ENCODE peak calls at places on chromosomes 6 and 20, in six cellular contexts. One of them, this sample, is unnamed.

GRCh38 chr6:13814176-13814937 is at the start of gene MCUR1:
- DNase-seq in effector memory CD4-positive, alpha-beta T cell: peak
- DNase-seq in D341Med: peak
- DNase-seq in astrocyte of the cerebellum: peak
- DNase-seq in SJSA1: peak
- DNase-seq in activated effector memory CD4-positive, alpha-beta T cell treated with anti-CD3 and anti-CD28 coated beads, Interleukin-2, amount 50 U/mL, for 16 hours: peak
- DNase-seq in this sample: peak

GRCh38 chr6:41811095-41811494 is 23.6 kb downstream of the TOMM6 start:
- DNase-seq in effector memory CD4-positive, alpha-beta T cell: no peak
- DNase-seq in D341Med: no peak
- DNase-seq in astrocyte of the cerebellum: no peak
- DNase-seq in SJSA1: no peak
- DNase-seq in activated effector memory CD4-positive, alpha-beta T cell treated with anti-CD3 and anti-CD28 coated beads, Interleukin-2, amount 50 U/mL, for 16 hours: no peak
- DNase-seq in this sample: no peak

GRCh38 chr6:109453594-109454482 is 1.7 kb downstream of the MICAL1 start:
- DNase-seq in effector memory CD4-positive, alpha-beta T cell: no peak
- DNase-seq in D341Med: peak
- DNase-seq in astrocyte of the cerebellum: no peak
- DNase-seq in SJSA1: no peak
- DNase-seq in activated effector memory CD4-positive, alpha-beta T cell treated with anti-CD3 and anti-CD28 coated beads, Interleukin-2, amount 50 U/mL, for 16 hours: no peak
- DNase-seq in this sample: no peak

GRCh38 chr6:83958250-83958685 is 75.3 kb upstream of the MRAP2 start:
- DNase-seq in effector memory CD4-positive, alpha-beta T cell: no peak
- DNase-seq in D341Med: peak
- DNase-seq in astrocyte of the cerebellum: no peak
- DNase-seq in SJSA1: no peak
- DNase-seq in activated effector memory CD4-positive, alpha-beta T cell treated with anti-CD3 and anti-CD28 coated beads, Interleukin-2, amount 50 U/mL, for 16 hours: no peak
- DNase-seq in this sample: no peak

GRCh38 chr6:26613717-26614683 is 17.2 kb downstream of the ABT1 start:
- DNase-seq in effector memory CD4-positive, alpha-beta T cell: no peak
- DNase-seq in D341Med: no peak
- DNase-seq in astrocyte of the cerebellum: no peak
- DNase-seq in SJSA1: no peak
- DNase-seq in activated effector memory CD4-positive, alpha-beta T cell treated with anti-CD3 and anti-CD28 coated beads, Interleukin-2, amount 50 U/mL, for 16 hours: peak
- DNase-seq in this sample: no peak

GRCh38 chr6:131381052-131381451 is 192.0 kb upstream of the ARG1 start:
- DNase-seq in effector memory CD4-positive, alpha-beta T cell: no peak
- DNase-seq in D341Med: no peak
- DNase-seq in astrocyte of the cerebellum: no peak
- DNase-seq in SJSA1: no peak
- DNase-seq in activated effector memory CD4-positive, alpha-beta T cell treated with anti-CD3 and anti-CD28 coated beads, Interleukin-2, amount 50 U/mL, for 16 hours: no peak
- DNase-seq in this sample: no peak

GRCh38 chr6:26175428-26176181 is 88.4 kb downstream of the HFE start:
- DNase-seq in effector memory CD4-positive, alpha-beta T cell: peak
- DNase-seq in D341Med: peak
- DNase-seq in astrocyte of the cerebellum: no peak
- DNase-seq in SJSA1: peak
- DNase-seq in activated effector memory CD4-positive, alpha-beta T cell treated with anti-CD3 and anti-CD28 coated beads, Interleukin-2, amount 50 U/mL, for 16 hours: peak
- DNase-seq in this sample: no peak

GRCh38 chr20:4132956-4133355 is 117.6 kb upstream of the RNF24 start:
- DNase-seq in effector memory CD4-positive, alpha-beta T cell: no peak
- DNase-seq in D341Med: no peak
- DNase-seq in astrocyte of the cerebellum: no peak
- DNase-seq in SJSA1: no peak
- DNase-seq in activated effector memory CD4-positive, alpha-beta T cell treated with anti-CD3 and anti-CD28 coated beads, Interleukin-2, amount 50 U/mL, for 16 hours: no peak
- DNase-seq in this sample: no peak

GRCh38 chr6:84094050-84094435 is 60.5 kb downstream of the MRAP2 start:
- DNase-seq in effector memory CD4-positive, alpha-beta T cell: no peak
- DNase-seq in D341Med: no peak
- DNase-seq in astrocyte of the cerebellum: no peak
- DNase-seq in SJSA1: no peak
- DNase-seq in activated effector memory CD4-positive, alpha-beta T cell treated with anti-CD3 and anti-CD28 coated beads, Interleukin-2, amount 50 U/mL, for 16 hours: no peak
- DNase-seq in this sample: no peak

GRCh38 chr6:11994875-11995461 is 17.1 kb upstream of the HIVEP1 start:
- DNase-seq in effector memory CD4-positive, alpha-beta T cell: no peak
- DNase-seq in D341Med: no peak
- DNase-seq in astrocyte of the cerebellum: no peak
- DNase-seq in SJSA1: no peak
- DNase-seq in activated effector memory CD4-positive, alpha-beta T cell treated with anti-CD3 and anti-CD28 coated beads, Interleukin-2, amount 50 U/mL, for 16 hours: no peak
- DNase-seq in this sample: no peak

GRCh38 chr6:3280091-3280490 is 21.3 kb downstream of the PSMG4 start:
- DNase-seq in effector memory CD4-positive, alpha-beta T cell: no peak
- DNase-seq in D341Med: no peak
- DNase-seq in astrocyte of the cerebellum: no peak
- DNase-seq in SJSA1: no peak
- DNase-seq in activated effector memory CD4-positive, alpha-beta T cell treated with anti-CD3 and anti-CD28 coated beads, Interleukin-2, amount 50 U/mL, for 16 hours: peak
- DNase-seq in this sample: no peak

GRCh38 chr20:17227669-17228623 is 1.1 kb downstream of the PCSK2 start:
- DNase-seq in effector memory CD4-positive, alpha-beta T cell: no peak
- DNase-seq in D341Med: peak
- DNase-seq in astrocyte of the cerebellum: no peak
- DNase-seq in SJSA1: no peak
- DNase-seq in activated effector memory CD4-positive, alpha-beta T cell treated with anti-CD3 and anti-CD28 coated beads, Interleukin-2, amount 50 U/mL, for 16 hours: no peak
- DNase-seq in this sample: no peak

This sample was measured in left lobe of liver.